ENCODE peak calls at places on chromosomes 11 and 22, in four cellular contexts. One of them, this sample, is unnamed.

GRCh38 chr22:39090426-39091064 is 6.5 kb upstream of the APOBEC3H start:
- DNase-seq in endothelial cell: no peak
- DNase-seq in DND-41: peak
- DNase-seq in fibroblast of the aortic adventitia: no peak
- DNase-seq in this sample: no peak

GRCh38 chr11:13343067-13343466 is 65.5 kb downstream of the BMAL1 start:
- DNase-seq in endothelial cell: no peak
- DNase-seq in DND-41: no peak
- DNase-seq in fibroblast of the aortic adventitia: no peak
- DNase-seq in this sample: no peak

GRCh38 chr22:35661377-35661937 is 13.2 kb downstream of the APOL6 start:
- DNase-seq in fibroblast of the aortic adventitia: peak
- DNase-seq in endothelial cell: no peak
- DNase-seq in DND-41: no peak
- DNase-seq in this sample: peak

GRCh38 chr22:30675436-30675835 is 7.8 kb upstream of the DUSP18 start:
- DNase-seq in DND-41: no peak
- DNase-seq in endothelial cell: no peak
- DNase-seq in fibroblast of the aortic adventitia: no peak
- DNase-seq in this sample: no peak

GRCh38 chr11:18393581-18394299 is 623 bp upstream of the LDHA start:
- DNase-seq in endothelial cell: no peak
- DNase-seq in DND-41: no peak
- DNase-seq in fibroblast of the aortic adventitia: no peak
- DNase-seq in this sample: no peak

GRCh38 chr11:19646921-19647320 is 65.7 kb upstream of the NAV2 start:
- DNase-seq in endothelial cell: no peak
- DNase-seq in fibroblast of the aortic adventitia: peak
- DNase-seq in DND-41: no peak
- DNase-seq in this sample: peak

GRCh38 chr11:82747471-82747870 is 13.8 kb upstream of the FAM181B start:
- DNase-seq in endothelial cell: no peak
- DNase-seq in fibroblast of the aortic adventitia: no peak
- DNase-seq in DND-41: no peak
- DNase-seq in this sample: no peak

GRCh38 chr22:36726007-36726380 is 22.4 kb upstream of the CACNG2 start:
- DNase-seq in fibroblast of the aortic adventitia: no peak
- DNase-seq in DND-41: no peak
- DNase-seq in endothelial cell: no peak
- DNase-seq in this sample: no peak

GRCh38 chr22:33539902-33540751 is 380.1 kb downstream of the LARGE1 start:
- DNase-seq in endothelial cell: no peak
- DNase-seq in DND-41: no peak
- DNase-seq in fibroblast of the aortic adventitia: peak
- DNase-seq in this sample: no peak

GRCh38 chr11:27933992-27934829 is 173.7 kb downstream of the KIF18A start:
- DNase-seq in DND-41: no peak
- DNase-seq in fibroblast of the aortic adventitia: peak
- DNase-seq in endothelial cell: no peak
- DNase-seq in this sample: no peak

GRCh38 chr11:72239849-72240460 is 4.0 kb downstream of the PHOX2A start:
- DNase-seq in endothelial cell: peak
- DNase-seq in DND-41: no peak
- DNase-seq in fibroblast of the aortic adventitia: peak
- DNase-seq in this sample: peak

GRCh38 chr22:40203568-40203967 is 25.8 kb downstream of the TNRC6B start:
- DNase-seq in fibroblast of the aortic adventitia: no peak
- DNase-seq in endothelial cell: no peak
- DNase-seq in DND-41: peak
- DNase-seq in this sample: peak

GRCh38 chr22:39706406-39707150 is 136.0 kb downstream of the CACNA1I start:
- DNase-seq in endothelial cell: no peak
- DNase-seq in DND-41: no peak
- DNase-seq in fibroblast of the aortic adventitia: no peak
- DNase-seq in this sample: no peak

GRCh38 chr11:123454060-123454651 is 24.1 kb downstream of the GRAMD1B start:
- DNase-seq in DND-41: peak
- DNase-seq in fibroblast of the aortic adventitia: peak
- DNase-seq in endothelial cell: peak
- DNase-seq in this sample: peak

GRCh38 chr11:95682552-95682951 is 107.0 kb downstream of the FAM76B start:
- DNase-seq in fibroblast of the aortic adventitia: peak
- DNase-seq in DND-41: no peak
- DNase-seq in endothelial cell: no peak
- DNase-seq in this sample: no peak

GRCh38 chr11:120097721-120098385 is 40.1 kb downstream of the TRIM29 start:
- DNase-seq in DND-41: no peak
- DNase-seq in fibroblast of the aortic adventitia: no peak
- DNase-seq in endothelial cell: no peak
- DNase-seq in this sample: no peak

GRCh38 chr11:79296113-79296512 is 144.7 kb downstream of the TENM4 start:
- DNase-seq in fibroblast of the aortic adventitia: no peak
- DNase-seq in DND-41: no peak
- DNase-seq in endothelial cell: no peak
- DNase-seq in this sample: peak

GRCh38 chr11:121884601-121885000 is 231.4 kb downstream of the BLID start:
- DNase-seq in fibroblast of the aortic adventitia: no peak
- DNase-seq in DND-41: no peak
- DNase-seq in endothelial cell: no peak
- DNase-seq in this sample: no peak

GRCh38 chr11:124302291-124302690 is 11.5 kb downstream of the OR8D1 start:
- DNase-seq in DND-41: no peak
- DNase-seq in fibroblast of the aortic adventitia: no peak
- DNase-seq in endothelial cell: no peak
- DNase-seq in this sample: no peak

GRCh38 chr11:73293356-73293936 is 14.6 kb upstream of the ARHGEF17 start:
- DNase-seq in fibroblast of the aortic adventitia: no peak
- DNase-seq in endothelial cell: no peak
- DNase-seq in DND-41: no peak
- DNase-seq in this sample: no peak

GRCh38 chr11:64164392-64165312 is 1.3 kb downstream of the MACROD1 start:
- DNase-seq in endothelial cell: no peak
- DNase-seq in DND-41: peak
- DNase-seq in fibroblast of the aortic adventitia: no peak
- DNase-seq in this sample: no peak

GRCh38 chr11:70931430-70931829 is 320.9 kb downstream of the SHANK2 start:
- DNase-seq in endothelial cell: no peak
- DNase-seq in fibroblast of the aortic adventitia: no peak
- DNase-seq in DND-41: no peak
- DNase-seq in this sample: no peak

GRCh38 chr11:10693509-10694071 is at the start of gene IRAG1:
- DNase-seq in DND-41: no peak
- DNase-seq in endothelial cell: no peak
- DNase-seq in fibroblast of the aortic adventitia: peak
- DNase-seq in this sample: peak

GRCh38 chr11:104916442-104916841 is 18.2 kb upstream of the CASP12 start:
- DNase-seq in endothelial cell: no peak
- DNase-seq in fibroblast of the aortic adventitia: no peak
- DNase-seq in DND-41: no peak
- DNase-seq in this sample: peak

GRCh38 chr11:86335131-86335768 is 33.2 kb downstream of the HIKESHI start:
- DNase-seq in DND-41: peak
- DNase-seq in fibroblast of the aortic adventitia: no peak
- DNase-seq in endothelial cell: no peak
- DNase-seq in this sample: peak

GRCh38 chr11:1161410-1162152 is 3.8 kb downstream of the MUC5AC start:
- DNase-seq in endothelial cell: no peak
- DNase-seq in DND-41: no peak
- DNase-seq in fibroblast of the aortic adventitia: no peak
- DNase-seq in this sample: no peak

This sample was measured in adipocyte.